ENCODE peak calls at places on chromosomes 11 and 22, in seven cellular contexts. B is Peyer's patch, E is IMR-90, J is astrocyte of the spinal cord, F is PC-3, A is H1, N is MCF 10A. T is an unnamed sample.

GRCh38 chr11:27116684-27117083 is 76.1 kb downstream of the BBOX1 start:
- DNase-seq in B (no peak), J (peak), E (no peak), A (no peak), F (no peak), N (peak), T (no peak)

GRCh38 chr22:50032941-50033601 is 20.5 kb upstream of the IL17REL start:
- DNase-seq in J (no peak), F (no peak), A (no peak), E (no peak), B (no peak), N (no peak), T (no peak)

GRCh38 chr22:46107089-46107664 is 43.1 kb upstream of the PPARA start:
- DNase-seq in B (no peak), F (no peak), N (peak), J (no peak), A (no peak), E (no peak), T (no peak)

GRCh38 chr11:122440783-122441701 is 214.5 kb upstream of the UBASH3B start:
- DNase-seq in E (no peak), F (no peak), B (no peak), N (no peak), J (no peak), A (no peak), T (no peak)

GRCh38 chr22:27133951-27134664 is 476.7 kb downstream of the MIAT start:
- DNase-seq in A (no peak), B (no peak), F (peak), E (peak), J (peak), N (peak), T (no peak)

GRCh38 chr22:24423519-24424000 is 3.8 kb upstream of the ADORA2A start:
- DNase-seq in A (no peak), J (no peak), N (peak), B (peak), E (no peak), F (peak), T (peak)

GRCh38 chr11:100825610-100826009 is 138.5 kb downstream of the ARHGAP42 start:
- DNase-seq in B (no peak), E (no peak), J (no peak), N (no peak), F (no peak), A (no peak), T (no peak)

GRCh38 chr11:95556011-95556341 is 233.6 kb downstream of the FAM76B start:
- DNase-seq in B (no peak), A (no peak), F (no peak), E (no peak), N (no peak), J (no peak), T (no peak)

GRCh38 chr11:3735827-3736226 is 61.5 kb downstream of the NUP98 start:
- DNase-seq in A (no peak), E (peak), N (peak), B (no peak), J (peak), F (peak), T (no peak)

GRCh38 chr11:43920598-43921419 is 21.6 kb upstream of the C11orf96 start:
- DNase-seq in A (no peak), E (peak), J (peak), N (peak), B (no peak), F (peak), T (no peak)

GRCh38 chr11:25733777-25734176 is 598.2 kb upstream of the ANO3 start:
- DNase-seq in E (no peak), A (no peak), B (no peak), N (peak), F (peak), J (no peak), T (no peak)

GRCh38 chr11:100434821-100435641 is 252.1 kb upstream of the ARHGAP42 start:
- DNase-seq in A (no peak), J (no peak), F (peak), N (peak), E (no peak), B (no peak), T (no peak)

GRCh38 chr22:22061085-22062077 is 78.8 kb upstream of the TOP3B start:
- DNase-seq in E (peak), F (peak), B (no peak), A (no peak), J (peak), N (peak), T (no peak)

GRCh38 chr11:31823372-31824371 is 12.6 kb upstream of the PAX6 start:
- DNase-seq in N (no peak), A (no peak), J (no peak), B (no peak), E (no peak), F (no peak), T (no peak)

GRCh38 chr11:59137190-59137589 is 5.5 kb upstream of the FAM111A start:
- DNase-seq in N (no peak), J (no peak), A (no peak), B (no peak), F (no peak), E (no peak), T (no peak)

GRCh38 chr11:45850446-45850845 is 3.2 kb downstream of the CRY2 start:
- DNase-seq in J (peak), E (peak), A (no peak), N (no peak), B (no peak), F (no peak), T (no peak)

GRCh38 chr11:36500315-36500721 is 9.8 kb downstream of the TRAF6 start:
- DNase-seq in J (peak), E (peak), B (no peak), A (no peak), N (peak), F (peak), T (no peak)

GRCh38 chr11:100687032-100687629 is at the start of gene ARHGAP42:
- DNase-seq in A (peak), B (peak), E (peak), N (peak), F (peak), J (peak), T (peak)

GRCh38 chr11:89381094-89381493 is 110.1 kb downstream of the NOX4 start:
- DNase-seq in F (peak), J (peak), A (no peak), N (peak), B (no peak), E (peak), T (no peak)

GRCh38 chr11:94876645-94877445 is 96.5 kb downstream of the CWC15 start:
- DNase-seq in E (peak), J (peak), F (peak), N (peak), A (no peak), B (peak), T (no peak)

GRCh38 chr11:126421243-126421642 is 65.8 kb downstream of the ST3GAL4 start:
- DNase-seq in B (no peak), E (no peak), N (no peak), A (no peak), F (no peak), J (no peak), T (no peak)

GRCh38 chr11:126485021-126485781 is 129.7 kb downstream of the ST3GAL4 start:
- DNase-seq in J (peak), N (no peak), E (peak), F (peak), A (no peak), B (no peak), T (no peak)

GRCh38 chr11:19393941-19394340 is 153.2 kb upstream of the E2F8 start:
- DNase-seq in B (no peak), F (no peak), E (peak), J (no peak), N (peak), A (no peak), T (no peak)

GRCh38 chr11:13669544-13670488 is 1.3 kb downstream of the FAR1 start:
- DNase-seq in A (no peak), N (peak), J (no peak), B (no peak), F (no peak), E (no peak), T (no peak)

GRCh38 chr11:57403176-57404147 is 13.0 kb upstream of the PRG2 start:
- DNase-seq in N (no peak), F (no peak), E (no peak), A (no peak), J (no peak), B (no peak), T (no peak)

GRCh38 chr11:72249961-72250360 is 6.0 kb upstream of the PHOX2A start:
- DNase-seq in A (no peak), F (no peak), N (no peak), E (no peak), B (no peak), J (no peak), T (no peak)

GRCh38 chr11:68684385-68685356 is at the start of gene GAL:
- DNase-seq in F (peak), E (no peak), B (no peak), N (no peak), A (no peak), J (no peak), T (no peak)

GRCh38 chr11:126603486-126603885 is 248.0 kb downstream of the ST3GAL4 start:
- DNase-seq in E (no peak), N (no peak), J (no peak), A (no peak), B (no peak), F (no peak), T (no peak)

GRCh38 chr11:96228472-96228871 is 114.5 kb downstream of the MAML2 start:
- DNase-seq in B (no peak), N (peak), E (peak), J (peak), A (no peak), F (peak), T (no peak)

GRCh38 chr22:35454416-35455054 is 54.6 kb downstream of the MCM5 start:
- DNase-seq in J (no peak), A (no peak), F (peak), E (no peak), N (no peak), B (no peak), T (no peak)

GRCh38 chr11:17637901-17638300 is 81.5 kb upstream of the MYOD1 start:
- DNase-seq in F (no peak), A (no peak), N (no peak), J (no peak), B (no peak), E (no peak), T (no peak)

GRCh38 chr22:29842740-29843139 is 4.7 kb upstream of the ASCC2 start:
- DNase-seq in F (peak), B (no peak), A (no peak), J (peak), E (peak), N (peak), T (no peak)

GRCh38 chr11:46361283-46362145 is 14.3 kb downstream of the DGKZ start:
- DNase-seq in B (peak), E (peak), N (no peak), F (no peak), J (peak), A (no peak), T (no peak)

GRCh38 chr22:27732391-27732790 is 69.2 kb downstream of the MN1 start:
- DNase-seq in F (no peak), N (no peak), E (no peak), J (no peak), A (no peak), B (no peak), T (no peak)

GRCh38 chr22:36924151-36924698 is 10.8 kb downstream of the CSF2RB start:
- DNase-seq in A (no peak), J (no peak), F (no peak), N (no peak), B (no peak), E (no peak), T (no peak)

GRCh38 chr11:33256031-33256807 is 962 bp upstream of the HIPK3 start:
- DNase-seq in E (no peak), N (peak), A (no peak), F (no peak), J (peak), B (no peak), T (no peak)

GRCh38 chr11:127610787-127611186 is 610.2 kb upstream of the KIRREL3 start:
- DNase-seq in N (no peak), E (no peak), A (no peak), F (no peak), B (no peak), J (no peak), T (no peak)

GRCh38 chr11:127612602-127613001 is 612.0 kb upstream of the KIRREL3 start:
- DNase-seq in E (no peak), N (no peak), J (no peak), F (no peak), B (no peak), A (no peak), T (no peak)

GRCh38 chr11:127609025-127609788 is 608.6 kb upstream of the KIRREL3 start:
- DNase-seq in F (no peak), B (no peak), N (no peak), E (no peak), J (no peak), A (no peak), T (no peak)
- TF ChIP-seq CTCF in F (no peak), B (no peak), N (no peak), E (no peak), J (no peak), A (no peak), T (peak)

GRCh38 chr11:113690619-113691569 is 15.2 kb downstream of the TMPRSS5 start:
- DNase-seq in F (peak), N (peak), B (no peak), A (peak), E (peak), J (peak), T (no peak)
- TF ChIP-seq CTCF in F (peak), N (peak), B (no peak), A (peak), E (no peak), J (peak), T (peak)

GRCh38 chr11:61494341-61495038 is 14.1 kb upstream of the LRRC10B start:
- DNase-seq in B (no peak), J (no peak), F (no peak), A (no peak), N (no peak), E (no peak), T (no peak)
- TF ChIP-seq CTCF in B (no peak), J (no peak), F (no peak), A (no peak), N (no peak), E (no peak), T (no peak)

GRCh38 chr11:76673164-76674142 is 2.9 kb upstream of the LRRC32 start:
- DNase-seq in J (no peak), N (no peak), A (no peak), E (no peak), B (no peak), F (no peak), T (no peak)

GRCh38 chr11:76677010-76677771 is 6.6 kb upstream of the LRRC32 start:
- DNase-seq in J (no peak), B (no peak), E (peak), A (no peak), N (no peak), F (no peak), T (no peak)

GRCh38 chr11:76671626-76672309 is 1.2 kb upstream of the LRRC32 start:
- DNase-seq in N (no peak), A (no peak), F (no peak), B (no peak), J (no peak), E (no peak), T (no peak)

GRCh38 chr11:76672431-76673163 is 2.0 kb upstream of the LRRC32 start:
- DNase-seq in J (no peak), B (peak), A (no peak), E (no peak), F (no peak), N (no peak), T (no peak)

DNA sequence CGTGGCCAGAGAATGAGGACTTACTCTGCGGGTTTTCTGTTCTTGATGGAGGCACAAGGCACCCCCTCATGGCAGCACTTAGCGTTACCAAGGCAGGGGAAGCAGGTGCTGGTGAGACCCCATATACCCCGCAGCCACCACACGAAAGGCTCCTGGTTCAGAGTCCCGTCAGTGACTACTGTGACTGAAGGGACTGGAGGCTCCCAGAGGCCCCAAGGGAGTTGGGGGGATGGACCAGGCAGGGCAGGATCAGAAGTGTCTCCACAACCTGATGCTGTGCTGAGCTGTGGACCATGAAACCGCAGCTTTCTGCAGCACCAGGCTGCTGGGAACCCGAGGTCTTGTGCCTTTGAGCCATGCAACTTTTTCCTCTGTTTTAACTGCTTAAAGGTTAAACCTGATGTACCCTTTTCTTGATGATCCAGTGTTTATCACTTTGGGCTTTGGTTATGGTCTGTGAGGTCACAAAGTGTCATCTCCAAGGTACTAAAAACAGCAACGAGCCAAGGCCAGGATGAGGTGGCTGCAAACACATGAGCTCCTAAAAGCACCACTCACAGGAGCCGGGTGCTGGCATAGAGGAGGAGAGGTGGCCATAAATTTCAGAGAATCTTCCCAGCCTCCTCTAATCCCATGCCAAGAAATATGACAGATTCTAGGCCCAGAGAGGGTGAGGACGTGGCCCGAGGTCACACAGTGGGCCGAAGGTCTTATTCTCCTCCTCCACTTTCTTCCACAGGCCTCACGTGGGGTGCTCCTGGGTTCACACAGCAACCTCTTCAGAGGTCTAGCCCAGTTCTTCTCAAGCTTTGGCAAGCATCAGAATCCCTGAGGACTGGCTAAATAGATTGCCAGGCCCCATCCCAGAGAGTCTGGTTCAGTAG is 4.2 kb upstream of the LRRC32 start:
- DNase-seq in B (peak), J (no peak), F (no peak), N (no peak), E (no peak), A (no peak), T (no peak)
- TF ChIP-seq CTCF in B (no peak), J (peak), F (no peak), N (no peak), E (no peak), A (peak), T (no peak)

GRCh38 chr11:12110201-12110713 is at the start of gene MICAL2:
- DNase-seq in E (peak), A (peak), F (peak), B (peak), N (peak), J (peak), T (peak)

GRCh38 chr11:12111482-12112149 is 1.2 kb downstream of the MICAL2 start:
- DNase-seq in N (no peak), B (no peak), J (peak), A (no peak), F (peak), E (peak), T (no peak)

GRCh38 chr11:12109591-12110196 is 696 bp upstream of the MICAL2 start:
- DNase-seq in A (no peak), E (no peak), J (no peak), N (no peak), F (no peak), B (no peak), T (no peak)

GRCh38 chr11:12112150-12112520 is 1.7 kb downstream of the MICAL2 start:
- DNase-seq in A (no peak), B (no peak), N (no peak), J (no peak), F (no peak), E (no peak), T (no peak)

DNA sequence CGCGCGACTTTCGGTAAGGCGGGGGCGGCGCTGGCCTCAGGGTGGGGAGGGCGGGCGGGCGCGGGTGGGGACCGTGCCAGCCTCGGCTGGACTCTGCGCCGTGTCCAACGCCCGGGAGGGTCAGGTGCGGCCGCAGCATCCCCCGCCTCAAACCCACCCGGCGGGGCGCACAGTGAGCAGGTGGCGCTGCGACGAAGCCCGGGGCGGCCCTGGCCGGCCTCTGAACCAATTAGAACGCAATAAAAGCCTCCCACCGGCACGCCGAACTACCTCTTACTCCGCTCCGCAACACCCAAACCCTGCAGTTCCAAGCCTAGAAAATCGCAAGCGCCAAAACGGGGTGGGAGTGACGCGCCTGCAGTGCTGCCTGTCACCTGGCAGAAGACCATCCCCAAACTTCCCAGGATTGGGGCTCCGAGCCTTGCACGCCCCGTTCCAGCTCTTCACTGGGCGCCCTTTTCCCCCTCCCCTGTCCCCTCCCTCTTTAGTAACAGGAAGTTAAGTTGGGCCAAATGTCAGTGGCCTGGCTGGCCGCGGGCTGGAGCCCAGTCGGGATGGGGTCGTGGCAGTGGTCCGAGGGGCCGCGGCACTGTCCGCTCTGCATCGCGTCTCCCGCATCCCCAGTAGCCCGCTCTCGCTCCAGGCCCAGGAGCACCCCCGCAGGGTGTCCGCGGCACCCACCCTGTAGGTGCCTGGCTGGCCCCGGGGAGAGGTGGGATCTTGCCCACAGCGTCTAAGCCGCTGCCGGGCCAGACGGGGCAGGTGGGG is 508 bp downstream of the MICAL2 start:
- DNase-seq in J (peak), F (peak), N (peak), A (no peak), E (no peak), B (no peak), T (no peak)
- TF ChIP-seq CTCF in J (no peak), F (no peak), N (no peak), A (no peak), E (no peak), B (no peak), T (peak)

GRCh38 chr11:67584205-67584880 is 731 bp downstream of the GSTP1 start:
- DNase-seq in F (peak), A (no peak), J (peak), B (peak), E (peak), N (peak), T (peak)

GRCh38 chr11:67583319-67584204 is at the start of gene GSTP1:
- DNase-seq in B (peak), J (peak), N (peak), E (peak), F (peak), A (peak), T (peak)

GRCh38 chr11:67586568-67587250 is 3.1 kb downstream of the GSTP1 start:
- DNase-seq in A (no peak), F (no peak), E (no peak), J (no peak), N (no peak), B (peak), T (no peak)

GRCh38 chr11:67585911-67586310 is 2.3 kb downstream of the GSTP1 start:
- DNase-seq in F (no peak), A (no peak), B (no peak), N (no peak), E (no peak), J (no peak), T (no peak)

GRCh38 chr11:67584881-67585873 is 1.6 kb downstream of the GSTP1 start:
- DNase-seq in F (no peak), E (no peak), J (no peak), N (no peak), B (peak), A (no peak), T (no peak)
- TF ChIP-seq CTCF in F (no peak), E (no peak), J (no peak), N (no peak), B (no peak), A (no peak), T (no peak)